ENCODE peak calls at places on chromosomes 1 and 21, in seven cellular contexts. One of them, this sample, is unnamed.

GRCh38 chr21:43733529-43734071 is 14.7 kb downstream of the PDXK start:
- DNase-seq in SK-MEL-5: no peak
- DNase-seq in NCI-H2029: no peak
- DNase-seq in fibroblast of mammary gland: peak; percentile 90
- DNase-seq in effector memory CD8-positive, alpha-beta T cell: no peak
- DNase-seq in CD8-positive, alpha-beta T cell: peak; percentile 54
- DNase-seq in BJ: peak; percentile 19
- DNase-seq in this sample: peak; percentile 48

GRCh38 chr1:234554478-234555311 is 55.3 kb downstream of the IRF2BP2 start:
- DNase-seq in SK-MEL-5: no peak
- DNase-seq in NCI-H2029: peak; percentile 87
- DNase-seq in fibroblast of mammary gland: no peak
- DNase-seq in effector memory CD8-positive, alpha-beta T cell: no peak
- DNase-seq in CD8-positive, alpha-beta T cell: no peak
- DNase-seq in BJ: no peak
- DNase-seq in this sample: no peak

GRCh38 chr1:41241748-41242644 is at the start of gene SCMH1:
- DNase-seq in SK-MEL-5: peak; percentile 5
- DNase-seq in NCI-H2029: peak; percentile 98
- DNase-seq in fibroblast of mammary gland: peak; percentile 12
- DNase-seq in effector memory CD8-positive, alpha-beta T cell: peak; percentile 42
- DNase-seq in CD8-positive, alpha-beta T cell: peak; percentile 57
- DNase-seq in BJ: no peak
- DNase-seq in this sample: peak; percentile 60

GRCh38 chr21:41751621-41752020 is 15.2 kb downstream of the RIPK4 start:
- DNase-seq in SK-MEL-5: no peak
- DNase-seq in NCI-H2029: no peak
- DNase-seq in fibroblast of mammary gland: no peak
- DNase-seq in effector memory CD8-positive, alpha-beta T cell: no peak
- DNase-seq in CD8-positive, alpha-beta T cell: no peak
- DNase-seq in BJ: no peak
- DNase-seq in this sample: no peak

GRCh38 chr1:187878883-187879282 is 1050.1 kb downstream of the PLA2G4A start:
- DNase-seq in SK-MEL-5: no peak
- DNase-seq in NCI-H2029: no peak
- DNase-seq in fibroblast of mammary gland: no peak
- DNase-seq in effector memory CD8-positive, alpha-beta T cell: no peak
- DNase-seq in CD8-positive, alpha-beta T cell: no peak
- DNase-seq in BJ: no peak
- DNase-seq in this sample: no peak

GRCh38 chr1:63797056-63797726 is 23.4 kb downstream of the ROR1 start:
- DNase-seq in SK-MEL-5: no peak
- DNase-seq in NCI-H2029: peak; percentile 37
- DNase-seq in fibroblast of mammary gland: peak; percentile 71
- DNase-seq in effector memory CD8-positive, alpha-beta T cell: no peak
- DNase-seq in CD8-positive, alpha-beta T cell: no peak
- DNase-seq in BJ: no peak
- DNase-seq in this sample: no peak

GRCh38 chr21:44046734-44047133 is 34.6 kb downstream of the TRAPPC10 start:
- DNase-seq in SK-MEL-5: no peak
- DNase-seq in NCI-H2029: no peak
- DNase-seq in fibroblast of mammary gland: no peak
- DNase-seq in effector memory CD8-positive, alpha-beta T cell: no peak
- DNase-seq in CD8-positive, alpha-beta T cell: no peak
- DNase-seq in BJ: no peak
- DNase-seq in this sample: no peak

GRCh38 chr1:22286491-22286890 is 143.6 kb upstream of the WNT4 start:
- DNase-seq in SK-MEL-5: no peak
- DNase-seq in NCI-H2029: no peak
- DNase-seq in fibroblast of mammary gland: no peak
- DNase-seq in effector memory CD8-positive, alpha-beta T cell: no peak
- DNase-seq in CD8-positive, alpha-beta T cell: no peak
- DNase-seq in BJ: no peak
- DNase-seq in this sample: no peak

GRCh38 chr1:216183427-216183826 is 239.8 kb downstream of the USH2A start:
- DNase-seq in SK-MEL-5: no peak
- DNase-seq in NCI-H2029: no peak
- DNase-seq in fibroblast of mammary gland: peak; percentile 8
- DNase-seq in effector memory CD8-positive, alpha-beta T cell: no peak
- DNase-seq in CD8-positive, alpha-beta T cell: no peak
- DNase-seq in BJ: peak; percentile 44
- DNase-seq in this sample: no peak

GRCh38 chr21:31282095-31282709 is 61.9 kb downstream of the TIAM1 start:
- DNase-seq in SK-MEL-5: no peak
- DNase-seq in NCI-H2029: no peak
- DNase-seq in fibroblast of mammary gland: peak; percentile 98
- DNase-seq in effector memory CD8-positive, alpha-beta T cell: no peak
- DNase-seq in CD8-positive, alpha-beta T cell: no peak
- DNase-seq in BJ: peak; percentile 74
- DNase-seq in this sample: no peak

GRCh38 chr21:41965447-41966340 is 11.9 kb upstream of the C2CD2 start:
- DNase-seq in SK-MEL-5: no peak
- DNase-seq in NCI-H2029: no peak
- DNase-seq in fibroblast of mammary gland: no peak
- DNase-seq in effector memory CD8-positive, alpha-beta T cell: no peak
- DNase-seq in CD8-positive, alpha-beta T cell: no peak
- DNase-seq in BJ: no peak
- DNase-seq in this sample: peak; percentile 25

GRCh38 chr1:7940745-7941436 is at the start of gene TNFRSF9:
- DNase-seq in SK-MEL-5: no peak
- DNase-seq in NCI-H2029: no peak
- DNase-seq in fibroblast of mammary gland: peak; percentile 60
- DNase-seq in effector memory CD8-positive, alpha-beta T cell: peak; percentile 47
- DNase-seq in CD8-positive, alpha-beta T cell: peak; percentile 58
- DNase-seq in BJ: no peak
- DNase-seq in this sample: peak; percentile 48

GRCh38 chr1:30412241-30413110 is 310.9 kb downstream of the MATN1 start:
- DNase-seq in SK-MEL-5: peak; percentile 36
- DNase-seq in NCI-H2029: no peak
- DNase-seq in fibroblast of mammary gland: no peak
- DNase-seq in effector memory CD8-positive, alpha-beta T cell: no peak
- DNase-seq in CD8-positive, alpha-beta T cell: no peak
- DNase-seq in BJ: no peak
- DNase-seq in this sample: no peak

GRCh38 chr1:119947468-119947867 is 51.2 kb upstream of the ADAM30 start:
- DNase-seq in SK-MEL-5: no peak
- DNase-seq in NCI-H2029: no peak
- DNase-seq in fibroblast of mammary gland: peak; percentile 97
- DNase-seq in effector memory CD8-positive, alpha-beta T cell: no peak
- DNase-seq in CD8-positive, alpha-beta T cell: no peak
- DNase-seq in BJ: peak; percentile 77
- DNase-seq in this sample: no peak

GRCh38 chr1:116821763-116822162 is 67.5 kb downstream of the CD2 start:
- DNase-seq in SK-MEL-5: no peak
- DNase-seq in NCI-H2029: no peak
- DNase-seq in fibroblast of mammary gland: no peak
- DNase-seq in effector memory CD8-positive, alpha-beta T cell: no peak
- DNase-seq in CD8-positive, alpha-beta T cell: no peak
- DNase-seq in BJ: no peak
- DNase-seq in this sample: no peak

GRCh38 chr1:2628191-2628932 is 4.5 kb downstream of the MMEL1 start:
- DNase-seq in SK-MEL-5: no peak
- DNase-seq in NCI-H2029: no peak
- DNase-seq in fibroblast of mammary gland: no peak
- DNase-seq in effector memory CD8-positive, alpha-beta T cell: no peak
- DNase-seq in CD8-positive, alpha-beta T cell: no peak
- DNase-seq in BJ: no peak
- DNase-seq in this sample: no peak

GRCh38 chr1:36091698-36092097 is 3.0 kb downstream of the ADPRS start:
- DNase-seq in SK-MEL-5: no peak
- DNase-seq in NCI-H2029: no peak
- DNase-seq in fibroblast of mammary gland: no peak
- DNase-seq in effector memory CD8-positive, alpha-beta T cell: no peak
- DNase-seq in CD8-positive, alpha-beta T cell: no peak
- DNase-seq in BJ: no peak
- DNase-seq in this sample: no peak

GRCh38 chr1:19481826-19482398 is 3.4 kb downstream of the CAPZB start:
- DNase-seq in SK-MEL-5: no peak
- DNase-seq in NCI-H2029: no peak
- DNase-seq in fibroblast of mammary gland: no peak
- DNase-seq in effector memory CD8-positive, alpha-beta T cell: no peak
- DNase-seq in CD8-positive, alpha-beta T cell: no peak
- DNase-seq in BJ: no peak
- DNase-seq in this sample: no peak

GRCh38 chr21:36461918-36462486 is 17.9 kb downstream of the CLDN14 start:
- DNase-seq in SK-MEL-5: no peak
- DNase-seq in NCI-H2029: no peak
- DNase-seq in fibroblast of mammary gland: no peak
- DNase-seq in effector memory CD8-positive, alpha-beta T cell: no peak
- DNase-seq in CD8-positive, alpha-beta T cell: no peak
- DNase-seq in BJ: no peak
- DNase-seq in this sample: no peak

GRCh38 chr1:21518774-21519455 is 9.7 kb downstream of the ALPL start:
- DNase-seq in SK-MEL-5: no peak
- DNase-seq in NCI-H2029: no peak
- DNase-seq in fibroblast of mammary gland: no peak
- DNase-seq in effector memory CD8-positive, alpha-beta T cell: no peak
- DNase-seq in CD8-positive, alpha-beta T cell: no peak
- DNase-seq in BJ: no peak
- DNase-seq in this sample: no peak

GRCh38 chr1:207861442-207862177 is 49.3 kb downstream of the CD34 start:
- DNase-seq in SK-MEL-5: no peak
- DNase-seq in NCI-H2029: no peak
- DNase-seq in fibroblast of mammary gland: no peak
- DNase-seq in effector memory CD8-positive, alpha-beta T cell: peak; percentile 33
- DNase-seq in CD8-positive, alpha-beta T cell: peak; percentile 50
- DNase-seq in BJ: no peak
- DNase-seq in this sample: no peak

GRCh38 chr1:28965271-28965870 is 51.0 kb downstream of the EPB41 start:
- DNase-seq in SK-MEL-5: no peak
- DNase-seq in NCI-H2029: no peak
- DNase-seq in fibroblast of mammary gland: no peak
- DNase-seq in effector memory CD8-positive, alpha-beta T cell: no peak
- DNase-seq in CD8-positive, alpha-beta T cell: no peak
- DNase-seq in BJ: no peak
- DNase-seq in this sample: no peak

GRCh38 chr1:77888071-77888428 is 374 bp upstream of the NEXN start:
- DNase-seq in SK-MEL-5: peak; percentile 5
- DNase-seq in NCI-H2029: no peak
- DNase-seq in fibroblast of mammary gland: peak; percentile 77
- DNase-seq in effector memory CD8-positive, alpha-beta T cell: no peak
- DNase-seq in CD8-positive, alpha-beta T cell: no peak
- DNase-seq in BJ: peak; percentile 21
- DNase-seq in this sample: no peak

GRCh38 chr1:51519857-51520699 is 1.0 kb upstream of the EPS15 start:
- DNase-seq in SK-MEL-5: no peak
- DNase-seq in NCI-H2029: no peak
- DNase-seq in fibroblast of mammary gland: no peak
- DNase-seq in effector memory CD8-positive, alpha-beta T cell: no peak
- DNase-seq in CD8-positive, alpha-beta T cell: no peak
- DNase-seq in BJ: peak; percentile 50
- DNase-seq in this sample: no peak

GRCh38 chr1:187283984-187284383 is 455.2 kb downstream of the PLA2G4A start:
- DNase-seq in SK-MEL-5: no peak
- DNase-seq in NCI-H2029: no peak
- DNase-seq in fibroblast of mammary gland: no peak
- DNase-seq in effector memory CD8-positive, alpha-beta T cell: no peak
- DNase-seq in CD8-positive, alpha-beta T cell: no peak
- DNase-seq in BJ: no peak
- DNase-seq in this sample: no peak

GRCh38 chr21:45982256-45982757 is 737 bp downstream of the COL6A1 start:
- DNase-seq in SK-MEL-5: no peak
- DNase-seq in NCI-H2029: no peak
- DNase-seq in fibroblast of mammary gland: no peak
- DNase-seq in effector memory CD8-positive, alpha-beta T cell: no peak
- DNase-seq in CD8-positive, alpha-beta T cell: no peak
- DNase-seq in BJ: no peak
- DNase-seq in this sample: no peak

GRCh38 chr1:202182040-202182877 is 11.3 kb upstream of the LGR6 start:
- DNase-seq in SK-MEL-5: no peak
- DNase-seq in NCI-H2029: no peak
- DNase-seq in fibroblast of mammary gland: no peak
- DNase-seq in effector memory CD8-positive, alpha-beta T cell: no peak
- DNase-seq in CD8-positive, alpha-beta T cell: no peak
- DNase-seq in BJ: no peak
- DNase-seq in this sample: no peak

GRCh38 chr1:53878492-53879105 is 11.0 kb downstream of the YIPF1 start:
- DNase-seq in SK-MEL-5: peak; percentile 58
- DNase-seq in NCI-H2029: peak; percentile 70
- DNase-seq in fibroblast of mammary gland: peak; percentile 68
- DNase-seq in effector memory CD8-positive, alpha-beta T cell: no peak
- DNase-seq in CD8-positive, alpha-beta T cell: no peak
- DNase-seq in BJ: no peak
- DNase-seq in this sample: no peak

GRCh38 chr1:204992499-204992898 is 50.5 kb upstream of the CNTN2 start:
- DNase-seq in SK-MEL-5: no peak
- DNase-seq in NCI-H2029: no peak
- DNase-seq in fibroblast of mammary gland: no peak
- DNase-seq in effector memory CD8-positive, alpha-beta T cell: no peak
- DNase-seq in CD8-positive, alpha-beta T cell: peak; percentile 8
- DNase-seq in BJ: no peak
- DNase-seq in this sample: no peak

GRCh38 chr1:47323475-47324105 is 9.6 kb upstream of the STIL start:
- DNase-seq in SK-MEL-5: peak; percentile 15
- DNase-seq in NCI-H2029: peak; percentile 73
- DNase-seq in fibroblast of mammary gland: no peak
- DNase-seq in effector memory CD8-positive, alpha-beta T cell: no peak
- DNase-seq in CD8-positive, alpha-beta T cell: no peak
- DNase-seq in BJ: no peak
- DNase-seq in this sample: no peak

This sample was measured in CD4-positive, alpha-beta T cell.